ENCODE peak calls at places on chromosomes 11 and 22, in five cellular contexts. A is fibroblast of mammary gland, J is dorsolateral prefrontal cortex, L is GM13976, G is fibroblast of the aortic adventitia. M is an unnamed sample.

GRCh38 chr11:27977031-27977430 is 130.9 kb downstream of the KIF18A start:
- DNase-seq in A (peak; percentile 33), J (no peak), L (no peak), G (no peak), M (no peak)

GRCh38 chr11:94147433-94147845 is 18.8 kb downstream of the PANX1 start:
- DNase-seq in A (no peak), J (no peak), L (no peak), G (no peak), M (no peak)

GRCh38 chr11:47004595-47005033 is 68.1 kb downstream of the CSTPP1 start:
- DNase-seq in A (peak; percentile 99), J (peak; percentile 75), L (no peak), G (peak; percentile 98), M (no peak)

GRCh38 chr11:68825603-68826002 is 16.1 kb downstream of the CPT1A start:
- DNase-seq in A (no peak), J (no peak), L (no peak), G (no peak), M (no peak)

GRCh38 chr22:30701872-30702271 is 7.2 kb downstream of the OSBP2 start:
- DNase-seq in A (peak; percentile 35), J (no peak), L (no peak), G (peak; percentile 22), M (no peak)

GRCh38 chr11:132258865-132259264 is 888.5 kb downstream of the NTM start:
- DNase-seq in A (no peak), J (no peak), L (no peak), G (peak; percentile 16), M (no peak)

GRCh38 chr22:31048570-31048969 is 32.5 kb upstream of the SMTN start:
- DNase-seq in A (no peak), J (no peak), L (no peak), G (no peak), M (no peak)

GRCh38 chr22:42610211-42610610 is 4.5 kb downstream of the POLDIP3 start:
- DNase-seq in A (no peak), J (no peak), L (no peak), G (no peak), M (no peak)

GRCh38 chr11:7639643-7640025 is 33.7 kb downstream of the CYB5R2 start:
- DNase-seq in A (no peak), J (peak; percentile 61), L (no peak), G (no peak), M (no peak)

GRCh38 chr22:32206774-32207758 is 2.2 kb upstream of the RFPL2 start:
- DNase-seq in A (peak; percentile 14), J (peak; percentile 11), L (peak; percentile 60), G (peak; percentile 4), M (no peak)

GRCh38 chr11:13629752-13630151 is 38.7 kb upstream of the FAR1 start:
- DNase-seq in A (no peak), J (no peak), L (no peak), G (no peak), M (no peak)

GRCh38 chr11:19076744-19077589 is 16.4 kb upstream of the MRGPRX2 start:
- DNase-seq in A (peak; percentile 37), J (peak; percentile 29), L (peak; percentile 65), G (peak; percentile 55), M (peak; percentile 67)

GRCh38 chr22:45952553-45952952 is 24.4 kb downstream of the WNT7B start:
- DNase-seq in A (no peak), J (no peak), L (no peak), G (no peak), M (no peak)

GRCh38 chr22:20646906-20647305 is 127.0 kb upstream of the SERPIND1 start:
- DNase-seq in A (no peak), J (no peak), L (no peak), G (no peak), M (no peak)

GRCh38 chr11:46948378-46949131 is 12.0 kb downstream of the CSTPP1 start:
- DNase-seq in A (peak; percentile 75), J (no peak), L (no peak), G (peak; percentile 74), M (no peak)

GRCh38 chr22:26757496-26757895 is 100.1 kb downstream of the MIAT start:
- DNase-seq in A (no peak), J (no peak), L (no peak), G (no peak), M (no peak)

GRCh38 chr11:20050551-20051333 is 109.5 kb downstream of the DBX1 start:
- DNase-seq in A (no peak), J (no peak), L (no peak), G (peak; percentile 60), M (no peak)

GRCh38 chr11:18802381-18803257 is 11.0 kb upstream of the PTPN5 start:
- DNase-seq in A (peak; percentile 72), J (no peak), L (peak; percentile 52), G (peak; percentile 79), M (peak; percentile 53)

GRCh38 chr11:14026961-14027360 is 64.4 kb downstream of the SPON1 start:
- DNase-seq in A (peak; percentile 58), J (no peak), L (no peak), G (peak; percentile 33), M (no peak)

GRCh38 chr22:23837496-23837859 is 1.3 kb downstream of the DERL3 start:
- DNase-seq in A (no peak), J (no peak), L (no peak), G (no peak), M (no peak)

GRCh38 chr22:50572965-50573364 is 5.3 kb downstream of the CPT1B start:
- DNase-seq in A (no peak), J (no peak), L (no peak), G (no peak), M (no peak)

GRCh38 chr11:95450547-95451123 is 219.6 kb upstream of the SESN3 start:
- DNase-seq in A (peak; percentile 72), J (no peak), L (no peak), G (peak; percentile 96), M (no peak)

GRCh38 chr22:28813772-28814518 is 13.6 kb upstream of the XBP1 start:
- DNase-seq in A (no peak), J (no peak), L (no peak), G (no peak), M (no peak)

GRCh38 chr11:64001552-64002427 is 15.6 kb downstream of the OTUB1 start:
- DNase-seq in A (no peak), J (no peak), L (no peak), G (peak; percentile 27), M (no peak)

GRCh38 chr11:12288934-12289666 is 88.3 kb upstream of the PARVA start:
- DNase-seq in A (no peak), J (no peak), L (peak; percentile 13), G (no peak), M (peak; percentile 2)
- TF ChIP-seq CTCF in A (no peak), J (no peak), L (no peak), G (no peak), M (peak; percentile 13)

DNA sequence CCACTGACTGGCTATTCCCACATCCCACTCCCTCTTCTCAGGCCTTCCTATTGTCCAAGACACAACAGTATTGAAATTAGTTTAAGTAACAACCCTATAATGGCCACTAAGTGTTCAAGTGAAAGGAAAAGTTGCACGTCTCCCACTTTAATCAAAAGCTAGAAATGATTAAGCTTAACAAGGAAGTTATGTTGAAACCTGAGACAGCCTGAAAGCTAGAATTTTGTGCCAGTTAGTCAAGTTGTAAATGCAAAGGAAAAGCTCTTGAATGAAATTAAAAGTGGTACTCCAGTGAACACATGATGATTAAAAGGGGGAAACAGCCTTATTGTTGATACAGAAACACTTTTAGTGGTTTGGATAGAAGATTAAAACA is 332.7 kb downstream of the CASP12 start:
- DNase-seq in A (no peak), J (no peak), L (no peak), G (no peak), M (no peak)
- TF ChIP-seq CTCF in A (no peak), J (no peak), L (no peak), G (no peak), M (no peak)

DNA sequence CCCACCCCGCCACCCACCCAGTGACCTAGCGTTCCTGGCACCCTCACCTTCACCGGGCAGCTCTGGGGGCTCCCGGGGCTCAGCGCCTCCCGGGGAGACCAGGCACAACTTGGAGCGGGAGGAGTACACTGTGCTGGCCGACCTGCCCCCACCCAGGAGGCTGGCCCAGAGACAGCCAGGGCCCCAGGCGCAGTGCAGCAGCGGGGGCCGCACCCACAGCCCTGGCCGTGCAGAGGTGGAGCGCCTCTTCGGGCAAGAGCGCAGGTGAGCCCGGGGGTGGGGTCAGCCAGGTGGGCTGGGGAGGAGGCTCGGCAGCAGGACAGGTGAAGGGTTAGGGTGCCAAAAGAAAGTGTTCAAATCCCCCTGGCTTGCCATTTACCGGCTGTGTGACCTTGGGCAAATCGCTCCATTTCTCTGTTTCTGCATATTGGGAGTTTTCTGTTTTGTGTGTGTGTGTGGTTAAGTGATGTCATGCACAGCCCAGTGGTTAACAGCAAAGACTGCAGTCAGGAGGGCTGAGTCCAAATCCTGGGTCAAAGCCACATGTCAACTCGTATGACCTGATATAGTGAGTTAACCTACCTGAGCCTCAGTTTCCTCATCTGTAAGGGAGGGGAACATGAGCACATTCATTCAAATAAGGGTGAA is 29.5 kb downstream of the TRIOBP start:
- DNase-seq in A (peak; percentile 70), J (no peak), L (peak; percentile 69), G (peak; percentile 63), M (peak; percentile 50)
- TF ChIP-seq CTCF in A (peak; percentile 46), J (no peak), L (no peak), G (peak; percentile 36), M (peak; percentile 7)

DNA sequence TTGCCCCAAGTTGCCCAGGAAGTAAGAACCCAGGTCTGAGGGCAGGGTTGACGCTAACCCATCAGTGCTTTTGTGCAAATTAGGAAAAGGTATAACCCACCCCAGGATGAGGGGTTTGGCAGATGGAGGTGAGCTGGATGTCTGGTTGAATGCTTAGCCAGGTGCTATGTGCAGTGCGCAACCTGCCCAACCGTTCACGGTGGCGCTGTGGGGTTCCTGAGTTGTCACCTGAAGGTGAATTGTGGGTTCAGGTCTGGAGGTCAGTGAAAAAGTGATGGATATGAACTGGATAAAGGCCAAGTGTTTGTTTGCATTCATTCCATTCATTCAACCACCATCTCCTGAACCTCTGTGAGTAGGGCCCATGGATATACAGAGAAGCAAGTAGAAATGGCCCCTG is 14.3 kb upstream of the LGALS2 start:
- DNase-seq in A (no peak), J (no peak), L (no peak), G (no peak), M (no peak)
- TF ChIP-seq CTCF in A (no peak), J (no peak), L (no peak), G (no peak), M (no peak)

GRCh38 chr11:57566035-57566504 is 1.4 kb downstream of the UBE2L6 start:
- DNase-seq in A (peak; percentile 58), J (no peak), L (peak; percentile 70), G (peak; percentile 65), M (peak; percentile 67)

GRCh38 chr11:57566564-57567209 is 785 bp downstream of the UBE2L6 start:
- DNase-seq in A (peak; percentile 55), J (no peak), L (no peak), G (peak; percentile 5), M (no peak)

GRCh38 chr11:57567210-57567511 is 311 bp downstream of the UBE2L6 start:
- DNase-seq in A (no peak), J (no peak), L (peak; percentile 48), G (peak; percentile 17), M (peak; percentile 32)

GRCh38 chr11:57568330-57568766 is 876 bp upstream of the UBE2L6 start:
- DNase-seq in A (peak; percentile 80), J (no peak), L (no peak), G (peak; percentile 77), M (peak; percentile 86)

GRCh38 chr11:57567512-57568329 is at the start of gene UBE2L6:
- DNase-seq in A (peak; percentile 18), J (peak; percentile 83), L (peak; percentile 88), G (peak; percentile 3), M (peak; percentile 79)
- TF ChIP-seq CTCF in A (no peak), J (peak; percentile 88), L (peak; percentile 70), G (peak; percentile 35), M (peak; percentile 91)

M was measured in GM10248.